ENCODE peak calls at places on chromosome 5, in five cellular contexts. D is H9, H is neuronal stem cell, K is IMR-90, F is mesendoderm. P is an unnamed sample.

GRCh38 chr5:73531356-73531755 is 33.1 kb downstream of the BTF3 start:
- DNase-seq in K (no peak), H (no peak), D (no peak), F (no peak), P (no peak)

GRCh38 chr5:78907255-78907886 is 77.7 kb downstream of the ARSB start:
- DNase-seq in D (no peak), H (no peak), K (peak; percentile 99), F (peak; percentile 65), P (peak; percentile 95)

GRCh38 chr5:178324481-178325310 is 92.1 kb upstream of the PHYKPL start:
- DNase-seq in H (no peak), D (no peak), F (no peak), K (no peak), P (no peak)

GRCh38 chr5:863244-863805 is 12.5 kb upstream of the ZDHHC11 start:
- DNase-seq in K (no peak), F (no peak), H (no peak), D (no peak), P (no peak)

GRCh38 chr5:168290902-168291280 is 554 bp upstream of the WWC1 start:
- DNase-seq in K (no peak), D (no peak), F (no peak), H (no peak), P (no peak)

GRCh38 chr5:141843156-141843927 is 34.9 kb downstream of the PCDH1 start:
- DNase-seq in K (peak; percentile 44), F (peak; percentile 94), D (peak; percentile 71), H (no peak), P (peak; percentile 72)

GRCh38 chr5:158695595-158696330 is 404.0 kb downstream of the EBF1 start:
- DNase-seq in H (peak; percentile 81), D (peak; percentile 86), F (peak; percentile 82), K (peak; percentile 60), P (peak; percentile 69)

GRCh38 chr5:69230181-69230580 is 4.5 kb upstream of the CDK7 start:
- DNase-seq in D (no peak), F (no peak), H (no peak), K (no peak), P (no peak)

DNA sequence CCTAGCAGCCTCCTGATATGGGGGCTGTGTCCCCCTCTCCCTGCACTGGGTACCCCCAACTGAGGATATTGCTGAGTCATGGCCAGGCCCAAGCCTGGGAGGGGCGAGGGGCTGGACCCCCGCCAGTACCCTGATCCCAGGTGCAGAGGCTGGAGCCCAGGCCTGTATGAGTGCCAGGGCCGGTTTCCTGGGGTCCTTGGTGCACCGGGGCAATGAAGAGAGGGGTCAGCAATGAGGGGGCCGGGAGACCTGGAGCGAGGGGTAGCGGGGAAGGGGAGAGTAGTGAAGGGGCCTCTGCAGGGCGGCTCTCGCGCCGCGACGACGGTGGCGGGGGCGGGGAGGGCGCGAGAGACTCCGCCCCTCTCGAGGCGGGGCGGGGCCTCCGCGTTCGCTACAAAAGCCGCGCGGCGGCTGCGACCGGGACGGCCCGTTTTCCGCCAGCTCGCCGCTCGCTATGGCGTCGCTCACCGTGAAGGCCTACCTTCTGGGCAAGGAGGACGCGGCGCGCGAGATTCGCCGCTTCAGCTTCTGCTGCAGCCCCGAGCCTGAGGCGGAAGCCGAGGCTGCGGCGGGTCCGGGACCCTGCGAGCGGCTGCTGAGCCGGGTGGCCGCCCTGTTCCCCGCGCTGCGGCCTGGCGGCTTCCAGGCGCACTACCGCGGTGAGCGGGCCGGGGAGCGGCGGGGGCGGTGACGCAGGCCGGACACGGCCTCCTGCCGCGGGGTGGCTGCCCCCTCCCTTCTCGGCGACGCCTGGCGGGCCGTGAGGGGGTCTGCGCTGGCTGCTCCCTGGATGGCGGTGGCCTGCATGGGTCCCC is at the start of gene SQSTM1:
- DNase-seq in H (peak; percentile 81), D (peak; percentile 73), F (peak; percentile 79), K (peak; percentile 74), P (peak; percentile 80)
- H3K4ac ChIP-seq in H (peak within 1 kb of the TSS; percentile 99), D (no peak within 1 kb of the TSS), F (peak within 1 kb of the TSS; percentile 65), K (peak within 1 kb of the TSS; percentile 98), P (peak within 1 kb of the TSS; percentile 91)

GRCh38 chr5:6723122-6723885 is 10.1 kb downstream of the TENT4A start:
- DNase-seq in D (no peak), K (no peak), H (no peak), F (no peak), P (no peak)
- H3K4ac ChIP-seq in D (no peak overlapping the region), K (no peak overlapping the region), H (no peak overlapping the region), F (no peak overlapping the region), P (no peak overlapping the region)

GRCh38 chr5:34930870-34931269 is 1.5 kb downstream of the DNAJC21 start:
- DNase-seq in F (no peak), D (no peak), K (no peak), H (no peak), P (no peak)
- H3K4ac ChIP-seq in F (no peak overlapping the region), D (no peak overlapping the region), K (peak overlapping the region; percentile 30), H (no peak overlapping the region), P (no peak overlapping the region)

DNA sequence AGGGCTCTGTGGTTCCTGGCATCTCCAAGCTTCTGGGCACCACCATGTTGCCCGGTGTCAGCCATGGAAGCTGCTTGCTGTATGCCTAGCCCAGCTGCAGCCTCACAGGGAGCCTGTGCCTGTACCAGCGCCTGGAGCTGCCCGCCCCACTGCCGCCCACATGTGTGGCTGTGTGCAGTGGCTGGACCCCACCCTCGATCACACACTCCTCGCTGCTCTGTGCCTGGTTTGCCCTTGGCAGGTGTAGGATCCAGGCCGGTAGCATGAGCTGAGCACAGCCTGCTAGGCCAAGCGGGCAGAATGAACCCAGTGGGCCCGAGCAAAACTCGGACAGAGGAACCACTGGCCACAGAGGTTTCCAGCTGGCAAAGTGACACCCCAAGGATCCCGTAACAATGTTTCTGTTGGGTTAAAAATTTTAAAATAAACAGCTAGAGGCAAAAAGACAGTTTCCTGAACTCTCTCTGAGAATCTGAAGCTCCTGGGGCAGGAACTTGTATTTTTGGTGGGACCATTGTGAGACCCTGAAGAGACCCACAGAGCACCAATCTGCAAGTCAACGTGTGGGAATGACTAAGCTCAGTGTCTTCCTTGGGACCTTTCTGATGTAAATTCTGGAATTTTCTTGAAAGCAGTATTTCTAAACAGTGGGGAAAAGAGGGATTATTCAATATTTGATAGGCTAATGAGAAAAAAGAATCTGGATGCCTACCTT is 73.1 kb upstream of the CCDC112 start:
- DNase-seq in F (peak; percentile 38), K (no peak), H (no peak), D (peak; percentile 41), P (no peak)
- H3K4ac ChIP-seq in F (no peak overlapping the region), K (no peak overlapping the region), H (no peak overlapping the region), D (no peak overlapping the region), P (no peak overlapping the region)

DNA sequence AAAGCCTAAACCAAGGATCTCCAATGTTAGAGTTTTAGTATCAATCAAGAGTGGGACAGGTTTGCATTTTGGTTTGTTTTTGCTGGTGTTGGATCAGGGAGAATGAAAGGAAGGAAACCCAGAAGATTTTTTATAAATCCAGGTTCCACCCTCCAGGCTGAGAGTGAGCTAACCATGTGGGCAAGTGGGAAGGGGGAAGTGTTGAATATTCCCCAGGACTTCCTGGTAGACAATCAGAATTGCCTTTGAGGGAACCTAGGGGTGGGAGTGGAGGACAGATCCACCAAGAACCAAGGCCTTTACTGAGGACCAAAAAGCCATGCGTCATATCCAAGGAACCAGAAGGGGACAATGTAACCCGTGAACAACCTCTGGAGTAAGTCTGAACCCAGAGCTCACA is 33.5 kb upstream of the PIK3R1 start:
- DNase-seq in K (no peak), D (no peak), F (no peak), H (no peak), P (no peak)
- H3K4ac ChIP-seq in K (no peak overlapping the region), D (no peak overlapping the region), F (no peak overlapping the region), H (no peak overlapping the region), P (no peak overlapping the region)